ENCODE peak calls at places on chromosomes 2 and 18, in eight cellular contexts. J is stomach, S is activated gamma-delta T cell treated with Interleukin-2 at 50 U/mL for 16 hours, G is fibroblast of mammary gland, Y is NCI-H1092, A is D721Med, N is PC-9, D is endothelial cell. B is an unnamed sample.

GRCh38 chr18:63286926-63287325 is 32.6 kb downstream of the BCL2 start:
- DNase-seq in J (no peak), S (no peak), G (no peak), Y (no peak), A (no peak), N (no peak), D (no peak), B (no peak)

GRCh38 chr2:235005603-235006259 is 53.9 kb downstream of the SH3BP4 start:
- DNase-seq in J (peak), S (no peak), G (no peak), Y (no peak), A (peak), N (no peak), D (peak), B (peak)

GRCh38 chr2:5782103-5782502 is 89.9 kb downstream of the SOX11 start:
- DNase-seq in J (no peak), S (no peak), G (no peak), Y (no peak), A (no peak), N (no peak), D (no peak), B (no peak)

GRCh38 chr2:171169333-171169732 is 8.6 kb upstream of the TLK1 start:
- DNase-seq in J (no peak), S (no peak), G (no peak), Y (no peak), A (no peak), N (no peak), D (no peak), B (no peak)

GRCh38 chr2:26941486-26941885 is 29.0 kb upstream of the MAPRE3 start:
- DNase-seq in J (no peak), S (no peak), G (no peak), Y (no peak), A (no peak), N (peak), D (no peak), B (no peak)

GRCh38 chr2:173417801-173418200 is 63.1 kb downstream of the CDCA7 start:
- DNase-seq in J (no peak), S (no peak), G (no peak), Y (no peak), A (no peak), N (no peak), D (no peak), B (no peak)

GRCh38 chr2:231683907-231684306 is 24.4 kb upstream of the PTMA start:
- DNase-seq in J (no peak), S (no peak), G (no peak), Y (no peak), A (no peak), N (no peak), D (no peak), B (no peak)

GRCh38 chr2:221640686-221641085 is 68.6 kb upstream of the EPHA4 start:
- DNase-seq in J (no peak), S (no peak), G (no peak), Y (no peak), A (no peak), N (no peak), D (no peak), B (no peak)

GRCh38 chr2:164910091-164910899 is 45.0 kb downstream of the SLC38A11 start:
- DNase-seq in J (peak), S (no peak), G (peak), Y (no peak), A (no peak), N (peak), D (no peak), B (no peak)

GRCh38 chr2:101111917-101112771 is 39.0 kb downstream of the TBC1D8 start:
- DNase-seq in J (no peak), S (no peak), G (peak), Y (no peak), A (no peak), N (no peak), D (no peak), B (no peak)

GRCh38 chr2:10043906-10044601 is 704 bp downstream of the KLF11 start:
- DNase-seq in J (peak), S (peak), G (peak), Y (peak), A (peak), N (peak), D (peak), B (peak)

GRCh38 chr2:48287971-48288370 is 242.0 kb upstream of the STON1 start:
- DNase-seq in J (no peak), S (no peak), G (no peak), Y (no peak), A (no peak), N (no peak), D (no peak), B (no peak)

GRCh38 chr18:22195052-22195451 is 25.7 kb downstream of the GATA6 start:
- DNase-seq in J (no peak), S (no peak), G (no peak), Y (no peak), A (no peak), N (no peak), D (no peak), B (no peak)